ENCODE peak calls at places on chromosomes 6 and 20, in nine cellular contexts. W is neural progenitor cell, U is PC-9, F is GM23248, B is neuronal stem cell, G is IMR-90, A is fibroblast of lung, Z is OCI-LY7, S is mammary epithelial cell. O is an unnamed sample. For H3K9me3, the result is how much of the 10 kb centered on the place peaks cover.

GRCh38 chr6:123965894-123966293 is 162.2 kb downstream of the NKAIN2 start:
- DNase-seq in W (peak), U (no peak), F (peak), B (peak), G (peak), A (peak), Z (no peak), S (peak), O (no peak)

GRCh38 chr6:5205035-5205469 is 55.7 kb downstream of the LYRM4 start:
- DNase-seq in W (peak), U (no peak), F (peak), B (no peak), G (no peak), A (no peak), Z (no peak), S (no peak), O (no peak)

GRCh38 chr6:3561745-3562144 is 104.9 kb upstream of the SLC22A23 start:
- DNase-seq in W (peak), U (no peak), F (peak), B (no peak), G (peak), A (no peak), Z (peak), S (no peak), O (no peak)

GRCh38 chr20:142290-142689 is at the start of gene DEFB126:
- DNase-seq in W (no peak), U (no peak), F (no peak), B (no peak), G (no peak), A (no peak), Z (no peak), S (no peak), O (no peak)

GRCh38 chr6:91717094-91717493 is 1130.2 kb upstream of the MAP3K7 start:
- DNase-seq in W (no peak), U (no peak), F (no peak), B (no peak), G (no peak), A (no peak), Z (no peak), S (no peak), O (no peak)

GRCh38 chr6:80541186-80541585 is 434.7 kb downstream of the BCKDHB start:
- DNase-seq in W (no peak), U (peak), F (peak), B (no peak), G (peak), A (peak), Z (no peak), S (peak), O (peak)

GRCh38 chr6:17331238-17331637 is 50.1 kb downstream of the RBM24 start:
- DNase-seq in W (no peak), U (no peak), F (no peak), B (no peak), G (no peak), A (no peak), Z (no peak), S (no peak), O (no peak)

GRCh38 chr6:148891027-148891783 is 144.4 kb downstream of the UST start:
- DNase-seq in W (no peak), U (no peak), F (no peak), B (no peak), G (no peak), A (no peak), Z (no peak), S (no peak), O (no peak)

GRCh38 chr20:3720626-3721025 is 8.2 kb upstream of the SIGLEC1 start:
- DNase-seq in W (no peak), U (no peak), F (no peak), B (no peak), G (no peak), A (no peak), Z (no peak), S (no peak), O (no peak)

GRCh38 chr6:87965806-87966205 is 81.8 kb upstream of the SPACA1 start:
- DNase-seq in W (no peak), U (no peak), F (no peak), B (no peak), G (no peak), A (no peak), Z (peak), S (no peak), O (no peak)

GRCh38 chr6:10368841-10369240 is 46.0 kb downstream of the TFAP2A start:
- DNase-seq in W (no peak), U (no peak), F (no peak), B (no peak), G (no peak), A (no peak), Z (no peak), S (no peak), O (no peak)

GRCh38 chr6:75934643-75935472 is 137.6 kb downstream of the IMPG1 start:
- DNase-seq in W (peak), U (peak), F (peak), B (peak), G (peak), A (peak), Z (peak), S (peak), O (peak)

GRCh38 chr20:63381781-63382431 is 20.8 kb upstream of the CHRNA4 start:
- DNase-seq in W (peak), U (peak), F (peak), B (peak), G (no peak), A (no peak), Z (no peak), S (no peak), O (no peak)

GRCh38 chr6:3766219-3766618 is 14.7 kb upstream of the PXDC1 start:
- DNase-seq in W (no peak), U (no peak), F (peak), B (no peak), G (no peak), A (peak), Z (no peak), S (peak), O (no peak)

GRCh38 chr6:137216106-137216505 is 3.1 kb downstream of the IFNGR1 start:
- DNase-seq in W (no peak), U (no peak), F (peak), B (no peak), G (peak), A (no peak), Z (no peak), S (peak), O (no peak)

GRCh38 chr6:146224988-146225387 is 196.1 kb downstream of the GRM1 start:
- DNase-seq in W (no peak), U (no peak), F (no peak), B (no peak), G (no peak), A (no peak), Z (no peak), S (no peak), O (no peak)

GRCh38 chr6:105402981-105403935 is at the start of gene PREP:
- DNase-seq in W (peak), U (peak), F (peak), B (peak), G (peak), A (peak), Z (peak), S (peak), O (no peak)

GRCh38 chr6:17276766-17277165 is 4.4 kb upstream of the RBM24 start:
- DNase-seq in W (no peak), U (no peak), F (peak), B (no peak), G (peak), A (peak), Z (no peak), S (no peak), O (no peak)

GRCh38 chr6:168756009-168756634 is 315.1 kb downstream of the SMOC2 start:
- DNase-seq in W (peak), U (no peak), F (no peak), B (peak), G (no peak), A (peak), Z (no peak), S (no peak), O (no peak)

GRCh38 chr20:16095241-16095640 is 478.0 kb downstream of the KIF16B start:
- DNase-seq in W (no peak), U (no peak), F (no peak), B (no peak), G (no peak), A (no peak), Z (peak), S (no peak), O (no peak)

GRCh38 chr20:53980101-53980500 is 90.3 kb downstream of the BCAS1 start:
- DNase-seq in W (no peak), U (no peak), F (no peak), B (no peak), G (no peak), A (no peak), Z (no peak), S (no peak), O (no peak)

GRCh38 chr6:158460602-158461092 is 99.2 kb upstream of the TMEM181 start:
- DNase-seq in W (no peak), U (no peak), F (peak), B (no peak), G (peak), A (peak), Z (no peak), S (peak), O (no peak)

GRCh38 chr6:120489941-120490340 is 844.3 kb downstream of the TBC1D32 start:
- DNase-seq in W (no peak), U (no peak), F (no peak), B (no peak), G (no peak), A (no peak), Z (no peak), S (no peak), O (no peak)

GRCh38 chr6:13535306-13535705 is 39.1 kb upstream of the SIRT5 start:
- DNase-seq in W (no peak), U (no peak), F (peak), B (no peak), G (no peak), A (peak), Z (peak), S (no peak), O (no peak)

GRCh38 chr20:41014557-41015088 is 14.0 kb upstream of the TOP1 start:
- DNase-seq in W (no peak), U (no peak), F (no peak), B (no peak), G (peak), A (no peak), Z (peak), S (no peak), O (no peak)

GRCh38 chr6:139536751-139537617 is 162.5 kb upstream of the CITED2 start:
- DNase-seq in W (no peak), U (no peak), F (no peak), B (no peak), G (no peak), A (no peak), Z (no peak), S (no peak), O (no peak)

GRCh38 chr20:41175201-41175651 is 37.9 kb downstream of the PLCG1 start:
- DNase-seq in W (no peak), U (no peak), F (no peak), B (no peak), G (no peak), A (no peak), Z (no peak), S (no peak), O (no peak)

GRCh38 chr20:44891826-44892225 is 6.3 kb downstream of the YWHAB start:
- DNase-seq in W (no peak), U (no peak), F (no peak), B (no peak), G (no peak), A (no peak), Z (no peak), S (no peak), O (no peak)

GRCh38 chr6:145028144-145028818 is 707.0 kb downstream of the EPM2A start:
- DNase-seq in W (peak), U (peak), F (peak), B (no peak), G (peak), A (no peak), Z (peak), S (peak), O (peak)

GRCh38 chr6:63394656-63395308 is 75.0 kb upstream of the LGSN start:
- DNase-seq in W (no peak), U (no peak), F (no peak), B (no peak), G (no peak), A (no peak), Z (no peak), S (no peak), O (no peak)

GRCh38 chr20:54759589-54759988 is 284.2 kb downstream of the DOK5 start:
- DNase-seq in W (no peak), U (no peak), F (no peak), B (no peak), G (no peak), A (no peak), Z (no peak), S (no peak), O (no peak)

GRCh38 chr6:158283304-158284005 is 28.8 kb upstream of the TULP4 start:
- DNase-seq in W (peak), U (no peak), F (peak), B (peak), G (peak), A (peak), Z (peak), S (peak), O (no peak)

GRCh38 chr20:39464238-39464637 is 502.1 kb downstream of the DHX35 start:
- DNase-seq in W (no peak), U (no peak), F (no peak), B (no peak), G (no peak), A (no peak), Z (no peak), S (no peak), O (no peak)
- H2AFZ ChIP-seq in W (no peak), U (no peak), F (no peak), B (no peak), G (no peak), A (no peak), Z (no peak), S (no peak), O (no peak)

DNA sequence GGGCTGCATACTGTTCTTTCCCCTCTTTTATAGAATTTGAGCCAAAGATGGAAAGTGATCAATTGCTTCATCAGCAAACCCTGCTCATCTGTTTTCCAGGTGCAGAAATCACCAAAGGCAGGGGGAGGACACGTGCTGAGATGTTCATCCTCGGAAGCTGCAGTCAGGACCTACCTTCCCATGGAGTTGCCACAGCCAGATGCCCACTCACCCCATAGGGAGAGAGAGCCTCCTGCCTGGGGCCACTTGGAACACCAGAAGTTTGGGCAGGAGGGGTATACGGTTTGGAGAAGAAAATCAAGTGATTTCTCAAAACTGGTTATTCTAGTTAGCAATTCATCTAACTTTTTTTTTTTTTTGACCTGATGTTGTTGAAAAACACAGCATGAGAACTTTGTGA is 5.3 kb upstream of the CST7 start:
- DNase-seq in W (no peak), U (no peak), F (no peak), B (no peak), G (no peak), A (no peak), Z (no peak), S (no peak), O (no peak)
- H3K9me3 ChIP-seq in W (under half), U (under half), F (under half), B (under half), G (under half), A (under half), Z (under half), S (under half), O (under half)

GRCh38 chr20:48733296-48733790 is 94.5 kb downstream of the PREX1 start:
- DNase-seq in W (no peak), U (no peak), F (peak), B (no peak), G (peak), A (peak), Z (peak), S (no peak), O (no peak)
- H3K4me2 ChIP-seq in W (no peak), U (no peak), F (no peak), B (no peak), G (no peak), A (no peak), Z (no peak), S (no peak), O (no peak)

GRCh38 chr6:108927927-108928326 is 79.7 kb downstream of the ARMC2 start:
- DNase-seq in W (no peak), U (no peak), F (peak), B (no peak), G (no peak), A (no peak), Z (no peak), S (peak), O (no peak)
- H2AFZ ChIP-seq in W (no peak), U (no peak), F (no peak), B (no peak), G (no peak), A (no peak), Z (no peak), S (no peak), O (no peak)

DNA sequence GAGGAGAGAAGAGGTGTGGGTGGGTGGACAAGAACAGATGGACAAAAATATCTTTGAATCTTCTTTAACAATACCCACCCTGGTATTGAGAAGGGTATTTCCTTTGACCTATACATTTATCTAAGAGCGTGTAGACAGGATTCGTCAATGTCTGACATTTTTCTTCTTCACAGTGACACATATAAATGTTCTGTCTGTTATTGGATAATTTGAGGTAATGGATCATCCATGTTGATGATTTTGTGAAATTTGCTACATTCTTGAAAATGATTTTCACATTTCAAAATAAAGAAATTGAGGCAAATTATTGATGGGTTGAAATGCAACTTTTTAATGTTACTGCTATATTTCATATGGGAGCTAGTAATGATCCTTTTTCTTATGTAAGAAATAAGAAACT is 770.7 kb upstream of the EPHA7 start:
- DNase-seq in W (no peak), U (no peak), F (no peak), B (no peak), G (no peak), A (no peak), Z (no peak), S (no peak), O (no peak)
- H3K9me3 ChIP-seq in W (under half), U (under half), F (under half), B (under half), G (under half), A (under half), Z (under half), S (under half), O (under half)

DNA sequence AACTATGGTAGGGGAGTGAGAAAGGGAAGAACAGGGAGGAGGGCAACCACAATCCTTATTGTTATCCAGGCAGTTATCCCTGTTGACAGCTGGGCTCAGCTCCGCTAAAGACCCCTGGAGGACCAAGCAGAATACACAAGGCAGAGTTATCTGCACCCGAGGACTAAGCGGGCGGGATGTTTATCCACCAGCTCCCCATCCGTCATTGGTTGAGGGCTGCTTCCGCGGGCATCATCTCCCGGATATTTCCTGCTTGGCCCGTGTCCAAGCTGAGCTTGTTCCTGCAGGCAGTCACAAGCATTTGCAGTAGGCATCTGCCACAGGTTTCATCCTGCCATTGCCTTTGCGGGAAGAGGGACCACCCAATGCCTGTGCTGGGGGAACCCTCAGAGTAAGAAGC is 102.1 kb downstream of the DLGAP4 start:
- DNase-seq in W (peak), U (peak), F (peak), B (no peak), G (peak), A (no peak), Z (no peak), S (peak), O (peak)
- H3K4me2 ChIP-seq in W (no peak), U (no peak), F (no peak), B (no peak), G (no peak), A (no peak), Z (no peak), S (no peak), O (peak)

GRCh38 chr6:90250405-90250804 is 46.2 kb downstream of the BACH2 start:
- DNase-seq in W (no peak), U (no peak), F (no peak), B (no peak), G (peak), A (no peak), Z (no peak), S (no peak), O (no peak)
- H2AFZ ChIP-seq in W (no peak), U (no peak), F (no peak), B (no peak), G (no peak), A (no peak), Z (no peak), S (no peak), O (no peak)

O was measured in keratinocyte.